ENCODE peak calls at places on chromosomes 4 and X, in ten cellular contexts. I, C, O, Y, E, G, A, L, X and R are unnamed samples.

GRCh38 chr4:184126800-184127199 is 90.9 kb downstream of the ENPP6 start:
- DNase-seq in I (no peak), C (no peak), O (no peak), Y (no peak), E (no peak), G (no peak), A (no peak), L (no peak), X (no peak), R (no peak)

GRCh38 chrX:153305941-153306464 is 15.6 kb downstream of the PNMA6F start:
- DNase-seq in I (no peak), C (no peak), O (no peak), Y (no peak), E (no peak), G (no peak), A (no peak), L (peak), X (no peak), R (no peak)

GRCh38 chr4:79178770-79179169 is 147.1 kb downstream of the NAA11 start:
- DNase-seq in I (no peak), C (no peak), O (no peak), Y (no peak), E (no peak), G (no peak), A (no peak), L (no peak), X (no peak), R (no peak)

GRCh38 chr4:73718375-73719373 is 21.7 kb upstream of the CXCL8 start:
- DNase-seq in I (no peak), C (peak), O (no peak), Y (no peak), E (no peak), G (no peak), A (no peak), L (peak), X (no peak), R (no peak)

GRCh38 chr4:159071178-159071968 is 31.5 kb upstream of the RAPGEF2 start:
- DNase-seq in I (no peak), C (peak), O (no peak), Y (peak), E (no peak), G (no peak), A (no peak), L (peak), X (peak), R (no peak)

GRCh38 chr4:11954093-11954492 is 525.4 kb upstream of the HS3ST1 start:
- DNase-seq in I (no peak), C (no peak), O (no peak), Y (peak), E (no peak), G (no peak), A (no peak), L (peak), X (peak), R (no peak)

GRCh38 chr4:972651-973424 is 531 bp downstream of the DGKQ start:
- DNase-seq in I (no peak), C (no peak), O (no peak), Y (no peak), E (peak), G (no peak), A (no peak), L (peak), X (peak), R (peak)

GRCh38 chr4:173910911-173911310 is 372.6 kb downstream of the FBXO8 start:
- DNase-seq in I (no peak), C (no peak), O (no peak), Y (no peak), E (peak), G (no peak), A (no peak), L (no peak), X (no peak), R (no peak)

GRCh38 chr4:24471623-24472510 is 112.5 kb downstream of the DHX15 start:
- DNase-seq in I (no peak), C (peak), O (peak), Y (peak), E (no peak), G (peak), A (no peak), L (peak), X (peak), R (peak)

GRCh38 chr4:40482985-40483647 is 146.5 kb downstream of the RBM47 start:
- DNase-seq in I (no peak), C (no peak), O (no peak), Y (peak), E (no peak), G (no peak), A (no peak), L (no peak), X (peak), R (no peak)

GRCh38 chr4:101599620-101600019 is 190.9 kb upstream of the BANK1 start:
- DNase-seq in I (no peak), C (peak), O (no peak), Y (no peak), E (no peak), G (no peak), A (no peak), L (peak), X (no peak), R (no peak)

GRCh38 chr4:154328030-154328429 is 163.6 kb downstream of the DCHS2 start:
- DNase-seq in I (no peak), C (no peak), O (no peak), Y (no peak), E (no peak), G (no peak), A (no peak), L (no peak), X (no peak), R (no peak)

DNA sequence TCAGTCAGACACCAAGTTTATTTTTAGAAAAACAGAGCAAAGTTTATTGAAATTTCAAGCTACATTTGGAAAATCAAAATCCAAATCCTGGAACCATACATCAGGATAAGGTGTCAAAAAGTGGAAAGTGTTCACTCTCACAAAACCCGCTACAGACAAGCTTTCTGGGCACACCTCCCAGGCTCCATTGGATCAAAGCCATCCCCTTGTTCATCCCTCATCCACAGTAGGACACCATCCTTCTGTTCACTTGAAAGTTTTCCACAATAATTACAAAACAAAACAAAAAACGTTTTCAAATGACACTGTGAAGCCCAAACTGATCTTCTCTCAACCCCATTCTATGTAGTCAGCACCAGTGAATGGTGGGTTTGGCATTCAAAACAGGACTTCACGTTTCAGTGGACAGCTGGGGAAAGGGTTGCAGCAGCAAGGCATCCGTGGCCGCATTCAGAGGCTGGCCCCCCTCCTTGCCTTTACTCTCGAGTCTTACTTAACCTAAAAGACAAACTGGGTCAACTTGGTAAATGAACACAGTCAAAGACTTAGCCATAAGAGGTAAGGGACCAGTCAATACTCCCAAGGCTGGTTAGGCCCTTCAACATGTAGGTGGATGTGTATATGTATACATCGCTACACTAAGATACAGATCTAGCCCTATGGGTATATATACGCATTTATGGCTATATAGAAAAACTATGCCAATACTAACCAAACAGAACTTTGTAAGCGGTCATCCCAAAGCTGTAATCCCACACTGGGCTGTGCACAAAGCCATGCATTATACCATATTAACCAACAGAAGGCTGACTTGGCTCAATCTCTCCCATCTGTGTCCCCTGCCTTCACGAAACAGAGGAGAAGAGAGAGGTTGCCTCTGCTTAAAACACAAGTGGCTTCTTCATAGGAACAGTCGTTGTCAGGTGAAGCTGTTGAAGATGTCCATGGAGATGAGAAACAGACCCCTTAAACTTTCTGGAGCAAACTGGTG is 62.1 kb downstream of the TSC22D3 start:
- DNase-seq in I (no peak), C (no peak), O (no peak), Y (no peak), E (no peak), G (peak), A (no peak), L (peak), X (no peak), R (no peak)
- H3K27ac ChIP-seq in I (peak), C (no peak), O (peak), Y (no peak), E (peak), G (no peak), A (no peak), L (peak), X (no peak), R (peak)

GRCh38 chr4:146095867-146096266 is 79.7 kb upstream of the LSM6 start:
- DNase-seq in I (no peak), C (no peak), O (no peak), Y (no peak), E (no peak), G (no peak), A (no peak), L (no peak), X (no peak), R (no peak)
- H3K4me3 ChIP-seq in I (no peak), C (no peak), O (no peak), Y (no peak), E (no peak), G (no peak), A (no peak), L (no peak), X (no peak), R (no peak)

GRCh38 chr4:168880811-168881595 is 129.1 kb downstream of the CBR4 start:
- DNase-seq in I (no peak), C (no peak), O (no peak), Y (no peak), E (no peak), G (no peak), A (no peak), L (no peak), X (no peak), R (peak)

GRCh38 chr4:168882650-168883233 is 127.3 kb downstream of the CBR4 start:
- DNase-seq in I (no peak), C (no peak), O (no peak), Y (peak), E (no peak), G (no peak), A (no peak), L (peak), X (no peak), R (no peak)

GRCh38 chr4:168880087-168880675 is 129.9 kb downstream of the CBR4 start:
- DNase-seq in I (no peak), C (peak), O (no peak), Y (no peak), E (no peak), G (no peak), A (no peak), L (peak), X (no peak), R (no peak)

GRCh38 chr4:168883513-168883912 is 126.5 kb downstream of the CBR4 start:
- DNase-seq in I (no peak), C (peak), O (no peak), Y (no peak), E (no peak), G (no peak), A (peak), L (peak), X (no peak), R (no peak)

DNA sequence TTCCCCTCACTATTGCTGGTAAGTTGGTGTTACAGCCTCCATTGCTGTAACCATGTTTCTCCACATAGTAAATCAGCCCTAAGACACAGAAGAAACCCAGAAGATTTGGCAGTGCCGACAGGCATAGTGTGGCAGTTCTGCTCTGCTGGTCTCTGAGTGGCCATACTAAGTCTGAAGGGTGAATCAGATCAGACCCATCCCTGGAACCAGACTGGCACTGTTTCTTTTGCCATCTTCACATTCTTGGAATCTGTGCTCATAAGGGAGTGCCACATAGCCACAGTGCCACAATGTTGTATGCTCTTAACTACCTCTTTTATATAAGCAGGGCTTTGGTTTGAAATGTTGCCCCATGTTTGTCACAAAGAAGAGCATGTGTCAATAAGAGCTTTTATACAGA is 128.3 kb downstream of the CBR4 start:
- DNase-seq in I (no peak), C (no peak), O (no peak), Y (no peak), E (no peak), G (no peak), A (no peak), L (peak), X (no peak), R (no peak)
- H3K27ac ChIP-seq in I (peak), C (peak), O (peak), Y (no peak), E (no peak), G (peak), A (no peak), L (no peak), X (no peak), R (no peak)

GRCh38 chrX:24146283-24146865 is 3.2 kb upstream of the ZFX start:
- DNase-seq in I (no peak), C (no peak), O (no peak), Y (peak), E (no peak), G (no peak), A (no peak), L (no peak), X (no peak), R (no peak)
- H3K4me3 ChIP-seq in I (peak), C (peak), O (no peak), Y (no peak), E (peak), G (no peak), A (peak), L (peak), X (no peak), R (no peak)

GRCh38 chr4:138958519-138958918 is 57.1 kb upstream of the NOCT start:
- DNase-seq in I (no peak), C (no peak), O (no peak), Y (no peak), E (no peak), G (no peak), A (no peak), L (no peak), X (no peak), R (no peak)

GRCh38 chr4:138961687-138962086 is 53.9 kb upstream of the NOCT start:
- DNase-seq in I (no peak), C (no peak), O (no peak), Y (no peak), E (no peak), G (no peak), A (no peak), L (no peak), X (no peak), R (no peak)

GRCh38 chr4:138957302-138957701 is 58.3 kb upstream of the NOCT start:
- DNase-seq in I (no peak), C (no peak), O (no peak), Y (no peak), E (no peak), G (no peak), A (no peak), L (no peak), X (no peak), R (no peak)

GRCh38 chr4:138960175-138960710 is 55.3 kb upstream of the NOCT start:
- DNase-seq in I (no peak), C (no peak), O (no peak), Y (no peak), E (no peak), G (no peak), A (no peak), L (no peak), X (no peak), R (no peak)

DNA sequence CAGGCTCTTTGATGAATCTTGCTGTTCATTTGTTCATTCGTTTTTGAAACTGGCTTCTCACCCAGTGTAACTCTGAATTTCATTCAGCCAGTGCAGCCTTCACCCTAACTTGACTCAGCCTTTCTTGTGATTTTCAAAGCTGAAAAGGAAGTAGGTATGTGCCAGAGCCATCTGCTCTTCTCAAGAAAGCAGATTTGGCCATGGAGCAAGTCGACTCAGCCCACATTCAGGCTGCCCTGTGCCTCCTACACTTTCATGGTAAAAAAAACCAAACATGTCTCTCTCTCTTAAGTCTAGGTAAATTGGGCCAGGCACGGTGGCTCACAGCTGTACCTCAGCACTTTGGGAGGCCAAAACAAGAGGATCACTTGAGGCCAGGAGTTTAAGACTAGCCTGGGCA is 56.2 kb upstream of the NOCT start:
- DNase-seq in I (no peak), C (peak), O (no peak), Y (no peak), E (no peak), G (no peak), A (no peak), L (peak), X (no peak), R (no peak)
- H3K27ac ChIP-seq in I (no peak), C (no peak), O (no peak), Y (no peak), E (no peak), G (no peak), A (no peak), L (no peak), X (no peak), R (no peak)

DNA sequence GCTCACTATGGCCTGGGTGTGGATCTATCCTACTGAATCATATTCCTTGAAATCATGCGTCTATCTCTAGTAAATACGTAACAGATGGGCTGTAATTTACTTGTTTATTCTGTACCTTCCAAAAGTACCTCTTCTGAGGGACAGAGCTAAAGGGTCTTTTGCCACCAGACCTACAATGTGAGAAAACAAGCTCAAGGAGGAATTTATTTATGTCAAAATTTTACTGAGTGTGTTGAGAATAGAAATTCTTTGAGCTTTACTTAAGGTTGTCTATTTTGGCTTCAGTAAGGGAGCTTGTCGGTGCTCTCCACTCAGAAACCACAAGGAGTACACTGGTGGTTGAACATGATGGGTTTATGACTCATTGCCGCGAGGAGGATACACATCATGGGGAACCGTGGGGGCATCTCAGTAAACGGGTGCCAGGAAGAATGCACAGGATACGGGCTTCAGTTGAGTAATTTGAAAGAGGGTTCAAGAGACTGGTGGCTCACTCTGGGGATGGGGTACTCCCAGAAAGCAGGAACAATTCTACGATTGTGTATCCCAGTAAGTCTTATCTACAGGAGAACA is 3.0 kb downstream of the ANK2 start:
- DNase-seq in I (no peak), C (peak), O (no peak), Y (no peak), E (no peak), G (no peak), A (no peak), L (peak), X (no peak), R (no peak)
- H3K4me3 ChIP-seq in I (no peak), C (no peak), O (no peak), Y (no peak), E (no peak), G (no peak), A (no peak), L (no peak), X (no peak), R (no peak)

GRCh38 chr4:76016383-76016782 is 6.9 kb downstream of the CXCL10 start:
- DNase-seq in I (no peak), C (no peak), O (no peak), Y (peak), E (no peak), G (no peak), A (no peak), L (no peak), X (peak), R (no peak)

GRCh38 chr4:76022031-76022430 is 1.3 kb downstream of the CXCL10 start:
- DNase-seq in I (no peak), C (no peak), O (no peak), Y (no peak), E (no peak), G (no peak), A (no peak), L (no peak), X (no peak), R (no peak)

GRCh38 chr4:76013540-76013939 is 6.2 kb upstream of the CXCL9 start:
- DNase-seq in I (no peak), C (no peak), O (no peak), Y (no peak), E (no peak), G (no peak), A (no peak), L (no peak), X (no peak), R (no peak)

GRCh38 chr4:76012388-76012801 is 5.1 kb upstream of the CXCL9 start:
- DNase-seq in I (no peak), C (peak), O (no peak), Y (no peak), E (no peak), G (no peak), A (peak), L (peak), X (no peak), R (no peak)

GRCh38 chr4:76017056-76017686 is 6.1 kb downstream of the CXCL10 start:
- DNase-seq in I (no peak), C (no peak), O (no peak), Y (peak), E (no peak), G (no peak), A (no peak), L (no peak), X (no peak), R (no peak)
- H3K27ac ChIP-seq in I (no peak), C (no peak), O (no peak), Y (no peak), E (no peak), G (no peak), A (no peak), L (no peak), X (no peak), R (no peak)

GRCh38 chrX:71111141-71111843 is at the start of gene IL2RG:
- DNase-seq in I (no peak), C (no peak), O (no peak), Y (no peak), E (no peak), G (no peak), A (no peak), L (no peak), X (no peak), R (no peak)

GRCh38 chrX:71106427-71106826 is at the start of gene CXorf65:
- DNase-seq in I (no peak), C (no peak), O (peak), Y (no peak), E (no peak), G (no peak), A (no peak), L (no peak), X (no peak), R (no peak)

GRCh38 chrX:71107245-71107644 is 705 bp upstream of the CXorf65 start:
- DNase-seq in I (no peak), C (no peak), O (peak), Y (no peak), E (no peak), G (no peak), A (no peak), L (no peak), X (no peak), R (no peak)

GRCh38 chrX:71105638-71106037 is 902 bp downstream of the CXorf65 start:
- DNase-seq in I (no peak), C (no peak), O (peak), Y (no peak), E (no peak), G (no peak), A (no peak), L (no peak), X (no peak), R (no peak)

DNA sequence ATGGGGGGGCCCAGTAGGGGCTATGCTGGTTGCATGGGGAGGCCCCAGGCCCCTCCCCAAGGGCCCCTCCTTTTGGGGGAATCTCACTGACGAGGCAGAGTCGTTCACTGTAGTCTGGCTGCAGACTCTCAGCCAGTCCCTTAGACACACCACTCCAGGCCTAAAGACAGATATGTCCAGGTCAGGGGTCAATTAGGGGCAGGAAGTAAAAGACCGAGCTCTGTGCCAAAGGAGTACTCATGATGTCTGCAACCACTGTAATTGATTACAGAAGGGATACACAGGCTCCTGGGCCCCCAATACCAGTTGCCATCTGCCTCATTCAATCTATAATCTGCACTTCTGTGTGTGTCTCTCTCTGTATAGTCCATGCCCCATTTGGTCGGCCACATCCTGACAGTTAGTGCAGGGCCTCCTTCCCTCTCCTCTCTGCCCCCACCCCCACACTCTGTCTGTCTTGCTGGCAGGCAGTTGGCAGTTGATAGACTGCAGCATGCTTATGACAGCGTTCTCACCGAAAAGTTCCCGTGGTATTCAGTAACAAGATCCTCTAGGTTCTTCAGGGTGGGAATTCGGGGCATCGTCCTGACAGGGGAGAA is 1.3 kb upstream of the CXorf65 start:
- DNase-seq in I (no peak), C (no peak), O (peak), Y (no peak), E (no peak), G (no peak), A (no peak), L (no peak), X (no peak), R (no peak)
- H3K4me3 ChIP-seq in I (no peak), C (no peak), O (no peak), Y (no peak), E (no peak), G (no peak), A (no peak), L (no peak), X (no peak), R (no peak)